ENCODE peak calls at places on chromosomes 6 and 20, in seven cellular contexts. One of them, this sample, is unnamed.

GRCh38 chr6:157283330-157283898 is 39.9 kb downstream of the TMEM242 start:
- DNase-seq in GM12878: no peak
- DNase-seq in SK-N-SH: no peak
- DNase-seq in HCT116: no peak
- DNase-seq in HepG2: no peak
- DNase-seq in H1: no peak
- DNase-seq in K562: no peak
- DNase-seq in this sample: no peak

GRCh38 chr6:168197636-168198301 is 118.8 kb upstream of the FRMD1 start:
- DNase-seq in GM12878: no peak
- DNase-seq in SK-N-SH: no peak
- DNase-seq in HCT116: no peak
- DNase-seq in HepG2: no peak
- DNase-seq in H1: peak
- DNase-seq in K562: no peak
- DNase-seq in this sample: no peak

GRCh38 chr6:50143011-50143719 is 93.4 kb upstream of the DEFB112 start:
- DNase-seq in GM12878: no peak
- DNase-seq in SK-N-SH: no peak
- DNase-seq in HCT116: no peak
- DNase-seq in HepG2: no peak
- DNase-seq in H1: no peak
- DNase-seq in K562: no peak
- DNase-seq in this sample: no peak

GRCh38 chr6:57215260-57215659 is 6.8 kb downstream of the RAB23 start:
- DNase-seq in GM12878: no peak
- DNase-seq in SK-N-SH: no peak
- DNase-seq in HCT116: no peak
- DNase-seq in HepG2: no peak
- DNase-seq in H1: no peak
- DNase-seq in K562: no peak
- DNase-seq in this sample: no peak

GRCh38 chr6:30573113-30573512 is 1.9 kb downstream of the ABCF1 start:
- DNase-seq in GM12878: no peak
- DNase-seq in SK-N-SH: no peak
- DNase-seq in HCT116: no peak
- DNase-seq in HepG2: no peak
- DNase-seq in H1: no peak
- DNase-seq in K562: no peak
- DNase-seq in this sample: no peak

GRCh38 chr20:3164763-3165410 is 5.2 kb upstream of the FASTKD5 start:
- DNase-seq in GM12878: no peak
- DNase-seq in SK-N-SH: no peak
- DNase-seq in HCT116: no peak
- DNase-seq in HepG2: no peak
- DNase-seq in H1: no peak
- DNase-seq in K562: no peak
- DNase-seq in this sample: no peak

GRCh38 chr20:33947709-33948295 is 45.9 kb upstream of the RALY start:
- DNase-seq in GM12878: peak
- DNase-seq in SK-N-SH: peak
- DNase-seq in HCT116: peak
- DNase-seq in HepG2: peak
- DNase-seq in H1: peak
- DNase-seq in K562: peak
- DNase-seq in this sample: peak

GRCh38 chr20:40663304-40663703 is 25.7 kb downstream of the MAFB start:
- DNase-seq in GM12878: no peak
- DNase-seq in SK-N-SH: no peak
- DNase-seq in HCT116: no peak
- DNase-seq in HepG2: no peak
- DNase-seq in H1: no peak
- DNase-seq in K562: no peak
- DNase-seq in this sample: no peak

GRCh38 chr6:137150072-137150471 is 23.4 kb downstream of the IL22RA2 start:
- DNase-seq in GM12878: no peak
- DNase-seq in SK-N-SH: no peak
- DNase-seq in HCT116: no peak
- DNase-seq in HepG2: no peak
- DNase-seq in H1: no peak
- DNase-seq in K562: no peak
- DNase-seq in this sample: no peak

GRCh38 chr6:84902354-84902928 is 138.0 kb upstream of the TBX18 start:
- DNase-seq in GM12878: no peak
- DNase-seq in SK-N-SH: no peak
- DNase-seq in HCT116: no peak
- DNase-seq in HepG2: no peak
- DNase-seq in H1: no peak
- DNase-seq in K562: no peak
- DNase-seq in this sample: no peak

GRCh38 chr6:55276745-55277627 is 50.3 kb upstream of the GFRAL start:
- DNase-seq in GM12878: no peak
- DNase-seq in SK-N-SH: peak
- DNase-seq in HCT116: peak
- DNase-seq in HepG2: peak
- DNase-seq in H1: peak
- DNase-seq in K562: peak
- DNase-seq in this sample: peak

GRCh38 chr6:157569543-157569942 is 188.6 kb downstream of the ZDHHC14 start:
- DNase-seq in GM12878: no peak
- DNase-seq in SK-N-SH: no peak
- DNase-seq in HCT116: no peak
- DNase-seq in HepG2: no peak
- DNase-seq in H1: no peak
- DNase-seq in K562: no peak
- DNase-seq in this sample: no peak

GRCh38 chr20:22288156-22288555 is 296.2 kb downstream of the FOXA2 start:
- DNase-seq in GM12878: no peak
- DNase-seq in SK-N-SH: no peak
- DNase-seq in HCT116: no peak
- DNase-seq in HepG2: no peak
- DNase-seq in H1: no peak
- DNase-seq in K562: no peak
- DNase-seq in this sample: no peak

GRCh38 chr6:139569561-139569960 is 195.1 kb upstream of the CITED2 start:
- DNase-seq in GM12878: no peak
- DNase-seq in SK-N-SH: no peak
- DNase-seq in HCT116: no peak
- DNase-seq in HepG2: no peak
- DNase-seq in H1: no peak
- DNase-seq in K562: no peak
- DNase-seq in this sample: no peak

GRCh38 chr20:25509084-25509483 is 76.2 kb downstream of the NINL start:
- DNase-seq in GM12878: no peak
- DNase-seq in SK-N-SH: no peak
- DNase-seq in HCT116: no peak
- DNase-seq in HepG2: no peak
- DNase-seq in H1: no peak
- DNase-seq in K562: no peak
- DNase-seq in this sample: no peak

GRCh38 chr20:63639093-63639860 is 12.4 kb upstream of the GMEB2 start:
- DNase-seq in GM12878: no peak
- DNase-seq in SK-N-SH: no peak
- DNase-seq in HCT116: no peak
- DNase-seq in HepG2: no peak
- DNase-seq in H1: no peak
- DNase-seq in K562: no peak
- DNase-seq in this sample: no peak

GRCh38 chr6:75882734-75883133 is 133.7 kb downstream of the MYO6 start:
- DNase-seq in GM12878: no peak
- DNase-seq in SK-N-SH: no peak
- DNase-seq in HCT116: no peak
- DNase-seq in HepG2: no peak
- DNase-seq in H1: no peak
- DNase-seq in K562: no peak
- DNase-seq in this sample: no peak

DNA sequence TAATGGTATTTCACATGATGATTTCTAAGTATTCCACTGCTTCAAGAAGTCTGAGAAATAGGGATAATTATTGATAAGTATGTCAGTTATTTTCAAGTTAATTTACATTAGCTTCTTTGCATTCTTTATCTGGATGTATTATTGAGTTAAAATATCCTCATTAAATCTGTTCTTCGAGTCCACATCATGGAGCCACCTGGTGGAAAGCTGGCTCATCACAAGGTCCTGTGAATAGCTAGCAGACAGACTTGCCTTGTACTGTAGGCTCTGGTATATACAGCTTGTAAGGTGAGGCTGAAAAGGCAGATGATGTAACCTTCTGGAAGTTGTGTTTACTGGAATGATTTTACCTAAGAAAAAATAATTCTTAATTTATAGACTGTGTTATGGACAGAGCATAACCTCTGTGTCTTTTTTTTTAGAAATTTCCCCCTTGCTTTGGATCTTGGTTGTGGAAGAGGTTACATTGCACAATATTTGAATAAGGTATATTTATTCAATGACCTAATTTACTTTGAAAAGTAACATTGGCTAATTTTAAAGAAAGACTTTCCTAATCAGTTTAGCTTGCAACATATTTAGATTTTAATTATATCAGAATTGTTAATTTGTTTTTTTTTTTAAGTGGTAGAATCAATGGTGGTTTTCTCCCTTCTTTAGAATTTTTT is 3.5 kb downstream of the NDUFAF5 start:
- DNase-seq in GM12878: peak
- DNase-seq in SK-N-SH: peak
- DNase-seq in HCT116: peak
- DNase-seq in HepG2: peak
- DNase-seq in H1: no peak
- DNase-seq in K562: peak
- DNase-seq in this sample: peak
- TF ChIP-seq JUND in GM12878: no peak
- TF ChIP-seq JUND in SK-N-SH: no peak
- TF ChIP-seq JUND in HCT116: no peak
- TF ChIP-seq JUND in HepG2: no peak
- TF ChIP-seq JUND in H1: no peak
- TF ChIP-seq JUND in K562: no peak
- TF ChIP-seq JUND in this sample: no peak

DNA sequence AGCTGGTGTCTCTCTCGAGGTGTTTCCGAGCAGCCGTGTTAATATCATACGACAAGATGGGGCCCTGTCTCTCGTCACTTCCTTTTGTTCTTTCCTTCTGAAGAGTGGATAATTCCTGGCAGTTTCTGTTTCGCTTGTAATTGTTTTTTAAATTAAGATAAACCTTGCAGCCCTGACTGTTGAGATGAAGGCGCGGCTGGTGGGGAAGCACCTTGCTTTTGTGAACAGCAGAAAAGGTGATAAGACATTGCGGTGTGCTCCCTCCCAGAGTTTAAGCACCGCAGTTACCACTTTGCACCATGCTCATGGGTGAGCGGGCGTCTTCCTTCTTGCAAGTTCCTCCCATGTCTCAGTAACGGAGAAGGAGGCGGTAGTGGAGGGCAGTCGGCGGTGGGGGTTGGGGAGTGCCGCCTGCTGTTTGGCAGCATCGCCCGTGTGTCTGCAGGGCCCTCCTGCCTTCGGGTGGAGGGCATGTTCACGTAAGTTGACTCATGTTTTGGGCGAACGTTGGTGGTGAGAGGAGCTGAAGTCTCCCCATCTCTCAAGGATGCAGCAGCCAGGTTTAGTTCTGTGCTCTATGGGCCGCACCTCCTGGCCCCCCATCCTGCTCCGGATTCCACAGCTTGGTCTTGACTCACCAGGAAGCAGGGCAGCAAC is 345.9 kb downstream of the TAF4 start:
- DNase-seq in GM12878: no peak
- DNase-seq in SK-N-SH: no peak
- DNase-seq in HCT116: no peak
- DNase-seq in HepG2: no peak
- DNase-seq in H1: no peak
- DNase-seq in K562: no peak
- DNase-seq in this sample: no peak
- TF ChIP-seq JUND in GM12878: no peak
- TF ChIP-seq JUND in SK-N-SH: no peak
- TF ChIP-seq JUND in HCT116: no peak
- TF ChIP-seq JUND in HepG2: no peak
- TF ChIP-seq JUND in H1: no peak
- TF ChIP-seq JUND in K562: no peak
- TF ChIP-seq JUND in this sample: no peak

GRCh38 chr6:147136057-147136456 is 68.2 kb upstream of the STXBP5 start:
- DNase-seq in GM12878: no peak
- DNase-seq in SK-N-SH: no peak
- DNase-seq in HCT116: no peak
- DNase-seq in HepG2: no peak
- DNase-seq in H1: no peak
- DNase-seq in K562: no peak
- DNase-seq in this sample: no peak

GRCh38 chr6:147131728-147132127 is 72.5 kb upstream of the STXBP5 start:
- DNase-seq in GM12878: no peak
- DNase-seq in SK-N-SH: no peak
- DNase-seq in HCT116: no peak
- DNase-seq in HepG2: no peak
- DNase-seq in H1: no peak
- DNase-seq in K562: peak
- DNase-seq in this sample: no peak

GRCh38 chr6:147133669-147134068 is 70.5 kb upstream of the STXBP5 start:
- DNase-seq in GM12878: no peak
- DNase-seq in SK-N-SH: no peak
- DNase-seq in HCT116: no peak
- DNase-seq in HepG2: no peak
- DNase-seq in H1: no peak
- DNase-seq in K562: no peak
- DNase-seq in this sample: no peak

GRCh38 chr6:147135211-147135672 is 69.0 kb upstream of the STXBP5 start:
- DNase-seq in GM12878: no peak
- DNase-seq in SK-N-SH: no peak
- DNase-seq in HCT116: no peak
- DNase-seq in HepG2: no peak
- DNase-seq in H1: no peak
- DNase-seq in K562: peak
- DNase-seq in this sample: peak

GRCh38 chr6:147132889-147133288 is 71.3 kb upstream of the STXBP5 start:
- DNase-seq in GM12878: no peak
- DNase-seq in SK-N-SH: no peak
- DNase-seq in HCT116: no peak
- DNase-seq in HepG2: no peak
- DNase-seq in H1: no peak
- DNase-seq in K562: no peak
- DNase-seq in this sample: no peak
- TF ChIP-seq JUND in GM12878: no peak
- TF ChIP-seq JUND in SK-N-SH: no peak
- TF ChIP-seq JUND in HCT116: no peak
- TF ChIP-seq JUND in HepG2: no peak
- TF ChIP-seq JUND in H1: no peak
- TF ChIP-seq JUND in K562: peak
- TF ChIP-seq JUND in this sample: no peak

GRCh38 chr6:112622036-112622435 is 274.9 kb downstream of the RFPL4B start:
- DNase-seq in GM12878: no peak
- DNase-seq in SK-N-SH: no peak
- DNase-seq in HCT116: no peak
- DNase-seq in HepG2: no peak
- DNase-seq in H1: no peak
- DNase-seq in K562: no peak
- DNase-seq in this sample: no peak

GRCh38 chr6:112620832-112621569 is 273.9 kb downstream of the RFPL4B start:
- DNase-seq in GM12878: no peak
- DNase-seq in SK-N-SH: no peak
- DNase-seq in HCT116: no peak
- DNase-seq in HepG2: no peak
- DNase-seq in H1: no peak
- DNase-seq in K562: peak
- DNase-seq in this sample: no peak

GRCh38 chr6:112618796-112619195 is 271.7 kb downstream of the RFPL4B start:
- DNase-seq in GM12878: no peak
- DNase-seq in SK-N-SH: peak
- DNase-seq in HCT116: peak
- DNase-seq in HepG2: no peak
- DNase-seq in H1: no peak
- DNase-seq in K562: no peak
- DNase-seq in this sample: peak
- TF ChIP-seq JUND in GM12878: no peak
- TF ChIP-seq JUND in SK-N-SH: no peak
- TF ChIP-seq JUND in HCT116: no peak
- TF ChIP-seq JUND in HepG2: no peak
- TF ChIP-seq JUND in H1: no peak
- TF ChIP-seq JUND in K562: no peak
- TF ChIP-seq JUND in this sample: no peak